ENCODE peak calls at places on chromosomes 7 and 10, in eight cellular contexts. X is stimulated activated CD4-positive, alpha-beta T cell treated with anti-CD3 and anti-CD28 coated beads, Interleukin-12 subunit alpha, Interleukin-12 subunit beta, amount 100 ng/mL, for 48 hours; H is pons; T is iPS DF 19.7; L is naive thymus-derived CD8-positive, alpha-beta T cell; R is RPMI8226; S is progenitor cell of endocrine pancreas; O is fibroblast of the conjunctiva. W is an unnamed sample.

GRCh38 chr7:130286881-130287280 is 6.1 kb upstream of the CPA4 start:
- DNase-seq in L (no peak), T (no peak), R (peak), S (no peak), O (no peak), X (no peak), H (no peak), W (no peak)

GRCh38 chr10:95832216-95833037 is 75.3 kb upstream of the CC2D2B start:
- DNase-seq in T (no peak), L (no peak), S (no peak), R (no peak), X (no peak), H (no peak), O (no peak), W (peak)

GRCh38 chr10:12466701-12467100 is 117.4 kb downstream of the CAMK1D start:
- DNase-seq in H (no peak), T (no peak), R (no peak), S (no peak), O (no peak), L (no peak), X (no peak), W (no peak)

GRCh38 chr7:29854257-29854938 is 48.1 kb downstream of the WIPF3 start:
- DNase-seq in L (no peak), X (no peak), R (no peak), T (peak), O (no peak), H (no peak), S (no peak), W (no peak)

GRCh38 chr7:169854-170172 is 22.6 kb upstream of the FAM20C start:
- DNase-seq in H (no peak), X (no peak), L (no peak), O (no peak), S (no peak), T (no peak), R (no peak), W (no peak)

GRCh38 chr7:32074787-32075570 is 4.8 kb upstream of the PDE1C start:
- DNase-seq in T (no peak), X (no peak), R (no peak), L (no peak), O (no peak), H (peak), S (no peak), W (no peak)

GRCh38 chr7:136551618-136552017 is 316.8 kb upstream of the CHRM2 start:
- DNase-seq in R (no peak), X (no peak), S (no peak), H (no peak), L (no peak), O (no peak), T (no peak), W (no peak)

GRCh38 chr10:80805343-80806020 is 267.8 kb downstream of the SH2D4B start:
- DNase-seq in X (no peak), T (no peak), H (no peak), R (no peak), L (no peak), S (no peak), O (no peak), W (no peak)

GRCh38 chr7:22858640-22859561 is 36.3 kb upstream of the TOMM7 start:
- DNase-seq in X (no peak), R (no peak), H (no peak), S (no peak), L (no peak), O (peak), T (no peak), W (peak)

GRCh38 chr10:86347856-86348255 is 18.7 kb downstream of the GRID1 start:
- DNase-seq in O (no peak), H (no peak), S (no peak), L (no peak), T (no peak), X (no peak), R (no peak), W (no peak)

GRCh38 chr10:100477970-100478369 is 15.2 kb downstream of the WNT8B start:
- DNase-seq in T (no peak), X (no peak), O (no peak), H (no peak), R (no peak), L (no peak), S (no peak), W (no peak)

GRCh38 chr10:132711618-132712051 is 74.3 kb downstream of the NKX6-2 start:
- DNase-seq in L (no peak), H (no peak), O (no peak), S (no peak), X (no peak), T (no peak), R (no peak), W (no peak)

GRCh38 chr10:44993922-44994751 is 6.6 kb upstream of the ZNF22 start:
- DNase-seq in R (no peak), T (no peak), O (peak), H (no peak), X (no peak), S (no peak), L (no peak), W (no peak)

GRCh38 chr10:132162021-132162531 is 24.7 kb upstream of the DPYSL4 start:
- DNase-seq in X (no peak), H (no peak), S (no peak), T (no peak), R (peak), O (no peak), L (no peak), W (no peak)

GRCh38 chr7:155897758-155898386 is 85.6 kb upstream of the SHH start:
- DNase-seq in L (no peak), T (no peak), R (no peak), S (no peak), O (no peak), X (no peak), H (no peak), W (no peak)

GRCh38 chr10:110091830-110092229 is 84.0 kb downstream of the ADD3 start:
- DNase-seq in L (no peak), S (no peak), T (no peak), X (no peak), H (no peak), R (no peak), O (no peak), W (no peak)

GRCh38 chr7:81190997-81191747 is 272.3 kb upstream of the SEMA3C start:
- DNase-seq in O (peak), X (no peak), H (no peak), L (no peak), T (no peak), S (no peak), R (peak), W (no peak)

GRCh38 chr10:32621969-32622368 is 176.0 kb downstream of the CCDC7 start:
- DNase-seq in O (no peak), S (no peak), H (no peak), L (no peak), T (no peak), R (no peak), X (no peak), W (no peak)

GRCh38 chr7:29564455-29565185 is 985 bp downstream of the PRR15 start:
- DNase-seq in S (peak), L (no peak), O (peak), R (peak), T (no peak), X (no peak), H (peak), W (peak)

GRCh38 chr7:25952277-25953057 is 199.5 kb upstream of the NFE2L3 start:
- DNase-seq in T (no peak), X (no peak), H (no peak), R (no peak), O (no peak), S (peak), L (no peak), W (no peak)

GRCh38 chr7:99121496-99122021 is 22.3 kb downstream of the SMURF1 start:
- DNase-seq in O (no peak), T (no peak), H (no peak), S (no peak), X (no peak), R (no peak), L (no peak), W (no peak)

W was measured in dermis microvascular lymphatic vessel endothelial cell.